ENCODE peak calls at places on chromosomes 2 and 18, in five cellular contexts. One of them, this sample, is unnamed.

GRCh38 chr2:84832772-84833461 is 48.0 kb downstream of the TRABD2A start:
- DNase-seq in renal cortical epithelial cell: peak
- DNase-seq in hippocampal formation: peak
- DNase-seq in left kidney: no peak
- DNase-seq in GM06990: peak
- DNase-seq in this sample: no peak

GRCh38 chr2:109423556-109424359 is 190.0 kb downstream of the SEPTIN10 start:
- DNase-seq in left kidney: no peak
- DNase-seq in hippocampal formation: no peak
- DNase-seq in renal cortical epithelial cell: no peak
- DNase-seq in GM06990: no peak
- DNase-seq in this sample: no peak

GRCh38 chr18:28594034-28594433 is 417.1 kb upstream of the CDH2 start:
- DNase-seq in renal cortical epithelial cell: peak
- DNase-seq in hippocampal formation: no peak
- DNase-seq in GM06990: no peak
- DNase-seq in left kidney: no peak
- DNase-seq in this sample: no peak

GRCh38 chr2:42073739-42074138 is 25.9 kb downstream of the PKDCC start:
- DNase-seq in GM06990: no peak
- DNase-seq in left kidney: no peak
- DNase-seq in hippocampal formation: no peak
- DNase-seq in renal cortical epithelial cell: no peak
- DNase-seq in this sample: no peak

GRCh38 chr2:10331033-10331701 is 28.5 kb downstream of the HPCAL1 start:
- DNase-seq in GM06990: peak
- DNase-seq in hippocampal formation: no peak
- DNase-seq in renal cortical epithelial cell: no peak
- DNase-seq in left kidney: peak
- DNase-seq in this sample: peak

GRCh38 chr2:95276888-95277245 is 2.6 kb downstream of the PROM2 start:
- DNase-seq in hippocampal formation: no peak
- DNase-seq in GM06990: no peak
- DNase-seq in renal cortical epithelial cell: no peak
- DNase-seq in left kidney: no peak
- DNase-seq in this sample: no peak

GRCh38 chr2:108351889-108352288 is 25.9 kb upstream of the SULT1C4 start:
- DNase-seq in hippocampal formation: no peak
- DNase-seq in renal cortical epithelial cell: no peak
- DNase-seq in GM06990: no peak
- DNase-seq in left kidney: no peak
- DNase-seq in this sample: no peak

GRCh38 chr2:236743623-236744280 is 174.1 kb downstream of the ACKR3 start:
- DNase-seq in hippocampal formation: no peak
- DNase-seq in GM06990: no peak
- DNase-seq in left kidney: peak
- DNase-seq in renal cortical epithelial cell: peak
- DNase-seq in this sample: no peak

GRCh38 chr2:227377461-227378351 is 1.4 kb downstream of the TM4SF20 start:
- DNase-seq in renal cortical epithelial cell: no peak
- DNase-seq in left kidney: no peak
- DNase-seq in hippocampal formation: no peak
- DNase-seq in GM06990: no peak
- DNase-seq in this sample: no peak

GRCh38 chr2:164220250-164220649 is 401.0 kb downstream of the GRB14 start:
- DNase-seq in GM06990: no peak
- DNase-seq in left kidney: no peak
- DNase-seq in hippocampal formation: no peak
- DNase-seq in renal cortical epithelial cell: no peak
- DNase-seq in this sample: no peak

GRCh38 chr18:27787543-27787942 is 389.4 kb downstream of the CDH2 start:
- DNase-seq in GM06990: no peak
- DNase-seq in hippocampal formation: no peak
- DNase-seq in renal cortical epithelial cell: no peak
- DNase-seq in left kidney: peak
- DNase-seq in this sample: no peak

GRCh38 chr2:11748018-11748860 is 1.8 kb downstream of the LPIN1 start:
- DNase-seq in hippocampal formation: no peak
- DNase-seq in GM06990: no peak
- DNase-seq in renal cortical epithelial cell: no peak
- DNase-seq in left kidney: no peak
- DNase-seq in this sample: no peak

GRCh38 chr18:57581301-57581934 is 5.1 kb downstream of the FECH start:
- DNase-seq in left kidney: peak
- DNase-seq in renal cortical epithelial cell: peak
- DNase-seq in GM06990: no peak
- DNase-seq in hippocampal formation: no peak
- DNase-seq in this sample: no peak

GRCh38 chr18:48711651-48712486 is 173.0 kb downstream of the CTIF start:
- DNase-seq in GM06990: no peak
- DNase-seq in left kidney: peak
- DNase-seq in renal cortical epithelial cell: peak
- DNase-seq in hippocampal formation: peak
- DNase-seq in this sample: no peak

GRCh38 chr2:233386382-233387041 is 32.2 kb downstream of the DGKD start:
- DNase-seq in left kidney: no peak
- DNase-seq in renal cortical epithelial cell: peak
- DNase-seq in hippocampal formation: no peak
- DNase-seq in GM06990: no peak
- DNase-seq in this sample: no peak

GRCh38 chr2:44392338-44392943 is 30.7 kb downstream of the CAMKMT start:
- DNase-seq in GM06990: peak
- DNase-seq in renal cortical epithelial cell: peak
- DNase-seq in left kidney: peak
- DNase-seq in hippocampal formation: peak
- DNase-seq in this sample: no peak

GRCh38 chr2:70312560-70312959 is 10.7 kb upstream of the FAM136A start:
- DNase-seq in left kidney: no peak
- DNase-seq in renal cortical epithelial cell: no peak
- DNase-seq in hippocampal formation: no peak
- DNase-seq in GM06990: no peak
- DNase-seq in this sample: no peak

GRCh38 chr2:112092286-112093041 is 37.4 kb downstream of the TMEM87B start:
- DNase-seq in renal cortical epithelial cell: peak
- DNase-seq in left kidney: no peak
- DNase-seq in hippocampal formation: no peak
- DNase-seq in GM06990: no peak
- DNase-seq in this sample: no peak

GRCh38 chr2:20687260-20687772 is 20.4 kb downstream of the GDF7 start:
- DNase-seq in hippocampal formation: no peak
- DNase-seq in renal cortical epithelial cell: no peak
- DNase-seq in GM06990: no peak
- DNase-seq in left kidney: no peak
- DNase-seq in this sample: no peak

GRCh38 chr2:157257312-157258252 is at the start of gene GALNT5:
- DNase-seq in hippocampal formation: no peak
- DNase-seq in left kidney: peak
- DNase-seq in GM06990: no peak
- DNase-seq in renal cortical epithelial cell: peak
- DNase-seq in this sample: no peak

GRCh38 chr2:75641587-75641986 is 5.0 kb upstream of the MRPL19 start:
- DNase-seq in hippocampal formation: no peak
- DNase-seq in left kidney: no peak
- DNase-seq in renal cortical epithelial cell: peak
- DNase-seq in GM06990: no peak
- DNase-seq in this sample: no peak

GRCh38 chr2:181457741-181458425 is 697 bp downstream of the ITGA4 start:
- DNase-seq in renal cortical epithelial cell: no peak
- DNase-seq in GM06990: peak
- DNase-seq in left kidney: peak
- DNase-seq in hippocampal formation: no peak
- DNase-seq in this sample: peak

GRCh38 chr2:48711343-48711742 is 44.2 kb downstream of the LHCGR start:
- DNase-seq in hippocampal formation: no peak
- DNase-seq in left kidney: no peak
- DNase-seq in renal cortical epithelial cell: no peak
- DNase-seq in GM06990: no peak
- DNase-seq in this sample: no peak

GRCh38 chr2:112784199-112785189 is at the start of gene IL1A:
- DNase-seq in left kidney: no peak
- DNase-seq in hippocampal formation: no peak
- DNase-seq in renal cortical epithelial cell: peak
- DNase-seq in GM06990: no peak
- DNase-seq in this sample: no peak

GRCh38 chr2:238965371-238966273 is 117.7 kb downstream of the TWIST2 start:
- DNase-seq in hippocampal formation: no peak
- DNase-seq in renal cortical epithelial cell: no peak
- DNase-seq in left kidney: peak
- DNase-seq in GM06990: no peak
- DNase-seq in this sample: no peak

GRCh38 chr2:240605867-240606743 is 19.2 kb upstream of the GPR35 start:
- DNase-seq in hippocampal formation: no peak
- DNase-seq in renal cortical epithelial cell: no peak
- DNase-seq in GM06990: no peak
- DNase-seq in left kidney: no peak
- DNase-seq in this sample: no peak

GRCh38 chr2:20509301-20509765 is 62.5 kb downstream of the RHOB start:
- DNase-seq in GM06990: no peak
- DNase-seq in left kidney: no peak
- DNase-seq in renal cortical epithelial cell: no peak
- DNase-seq in hippocampal formation: no peak
- DNase-seq in this sample: no peak

GRCh38 chr18:9608728-9609127 is 5.6 kb downstream of the PPP4R1 start:
- DNase-seq in left kidney: no peak
- DNase-seq in GM06990: no peak
- DNase-seq in renal cortical epithelial cell: no peak
- DNase-seq in hippocampal formation: no peak
- DNase-seq in this sample: no peak

GRCh38 chr2:20963867-20964266 is 80.0 kb downstream of the APOB start:
- DNase-seq in renal cortical epithelial cell: no peak
- DNase-seq in GM06990: no peak
- DNase-seq in left kidney: no peak
- DNase-seq in hippocampal formation: no peak
- DNase-seq in this sample: no peak

GRCh38 chr2:54657664-54658083 is 65.8 kb upstream of the EML6 start:
- DNase-seq in hippocampal formation: no peak
- DNase-seq in GM06990: no peak
- DNase-seq in renal cortical epithelial cell: peak
- DNase-seq in left kidney: peak
- DNase-seq in this sample: peak

GRCh38 chr2:114929225-114929624 is 486.8 kb downstream of the DPP10 start:
- DNase-seq in renal cortical epithelial cell: no peak
- DNase-seq in hippocampal formation: no peak
- DNase-seq in GM06990: no peak
- DNase-seq in left kidney: no peak
- DNase-seq in this sample: no peak

GRCh38 chr2:177763532-177764265 is 308.9 kb downstream of the PDE11A start:
- DNase-seq in renal cortical epithelial cell: peak
- DNase-seq in hippocampal formation: peak
- DNase-seq in GM06990: peak
- DNase-seq in left kidney: peak
- DNase-seq in this sample: peak

GRCh38 chr2:33366473-33366872 is 110.0 kb upstream of the RASGRP3 start:
- DNase-seq in left kidney: peak
- DNase-seq in GM06990: no peak
- DNase-seq in renal cortical epithelial cell: peak
- DNase-seq in hippocampal formation: peak
- DNase-seq in this sample: no peak

GRCh38 chr2:160253440-160254296 is 53.6 kb upstream of the ITGB6 start:
- DNase-seq in left kidney: no peak
- DNase-seq in renal cortical epithelial cell: peak
- DNase-seq in GM06990: no peak
- DNase-seq in hippocampal formation: no peak
- DNase-seq in this sample: no peak

GRCh38 chr2:26691881-26692813 is at the start of gene KCNK3:
- DNase-seq in left kidney: peak
- DNase-seq in hippocampal formation: no peak
- DNase-seq in GM06990: no peak
- DNase-seq in renal cortical epithelial cell: peak
- DNase-seq in this sample: no peak

GRCh38 chr2:142867161-142867560 is 10.3 kb upstream of the KYNU start:
- DNase-seq in left kidney: no peak
- DNase-seq in GM06990: no peak
- DNase-seq in renal cortical epithelial cell: no peak
- DNase-seq in hippocampal formation: no peak
- DNase-seq in this sample: no peak

GRCh38 chr2:54429055-54429454 is 27.1 kb upstream of the SPTBN1 start:
- DNase-seq in renal cortical epithelial cell: no peak
- DNase-seq in GM06990: no peak
- DNase-seq in left kidney: no peak
- DNase-seq in hippocampal formation: no peak
- DNase-seq in this sample: no peak

GRCh38 chr2:52178845-52179244 is 1146.9 kb upstream of the NRXN1 start:
- DNase-seq in left kidney: no peak
- DNase-seq in renal cortical epithelial cell: no peak
- DNase-seq in hippocampal formation: no peak
- DNase-seq in GM06990: no peak
- DNase-seq in this sample: no peak

GRCh38 chr2:120650022-120650644 is 85.5 kb upstream of the GLI2 start:
- DNase-seq in renal cortical epithelial cell: peak
- DNase-seq in hippocampal formation: no peak
- DNase-seq in GM06990: no peak
- DNase-seq in left kidney: no peak
- DNase-seq in this sample: no peak